ENCODE peak calls at places on chromosome 14, in eight cellular contexts. O is fibroblast of pulmonary artery, M is brain microvascular endothelial cell, W is bronchial epithelial cell, P is cardiac fibroblast, F is mucosa of descending colon, V is psoas muscle, Y is tibial artery. B is an unnamed sample.

GRCh38 chr14:59161571-59162175 is 26.8 kb upstream of the DAAM1 start:
- DNase-seq in W (peak), O (peak), P (peak), M (peak), Y (peak), F (no peak), V (peak), B (peak)

GRCh38 chr14:52265248-52265647 is 2.2 kb upstream of the PTGDR start:
- DNase-seq in W (no peak), Y (no peak), V (no peak), M (no peak), P (no peak), F (no peak), O (no peak), B (no peak)

GRCh38 chr14:100578552-100578951 is 8.7 kb downstream of the BEGAIN start:
- DNase-seq in Y (no peak), M (no peak), O (peak), F (no peak), V (no peak), P (peak), W (peak), B (peak)

GRCh38 chr14:37114039-37114438 is 58.4 kb downstream of the SLC25A21 start:
- DNase-seq in P (peak), F (no peak), Y (no peak), M (no peak), O (no peak), W (peak), V (no peak), B (peak)

GRCh38 chr14:93954516-93954830 is 21.9 kb downstream of the ASB2 start:
- DNase-seq in V (peak), O (no peak), Y (no peak), P (no peak), M (no peak), F (peak), W (no peak), B (no peak)

GRCh38 chr14:28767851-28768548 is 1.4 kb downstream of the FOXG1 start:
- DNase-seq in P (no peak), Y (no peak), M (no peak), V (no peak), O (no peak), F (no peak), W (no peak), B (no peak)

GRCh38 chr14:76236172-76237130 is 84.7 kb downstream of the GPATCH2L start:
- DNase-seq in M (no peak), V (no peak), Y (no peak), W (no peak), P (no peak), O (no peak), F (no peak), B (no peak)

GRCh38 chr14:32009636-32010560 is 67.2 kb upstream of the ARHGAP5 start:
- DNase-seq in F (no peak), W (no peak), M (no peak), O (no peak), V (no peak), P (no peak), Y (no peak), B (no peak)

GRCh38 chr14:76812093-76812421 is 625 bp downstream of the ANGEL1 start:
- DNase-seq in O (no peak), M (no peak), F (no peak), Y (no peak), P (no peak), V (no peak), W (no peak), B (peak)

GRCh38 chr14:21860172-21860571 is 186.6 kb upstream of the OR4E1 start:
- DNase-seq in W (peak), O (peak), Y (no peak), M (peak), P (peak), V (no peak), F (no peak), B (peak)

GRCh38 chr14:55098561-55098898 is 30.5 kb upstream of the LGALS3 start:
- DNase-seq in V (no peak), Y (no peak), P (no peak), F (no peak), W (no peak), M (no peak), O (no peak), B (no peak)

GRCh38 chr14:106564058-106564643 is 1037.8 kb downstream of the TMEM121 start:
- DNase-seq in V (no peak), M (no peak), F (no peak), W (no peak), Y (no peak), O (no peak), P (peak), B (peak)

GRCh38 chr14:78170203-78170602 is at the start of gene NRXN3:
- DNase-seq in F (no peak), W (peak), O (no peak), M (no peak), V (no peak), P (no peak), Y (no peak), B (no peak)

GRCh38 chr14:105173901-105174894 is 5.6 kb upstream of the JAG2 start:
- DNase-seq in Y (no peak), O (no peak), F (peak), M (no peak), P (no peak), W (peak), V (no peak), B (no peak)

GRCh38 chr14:103089386-103090335 is 4.9 kb upstream of the EXOC3L4 start:
- DNase-seq in Y (no peak), W (no peak), M (no peak), F (peak), P (no peak), O (no peak), V (no peak), B (no peak)

GRCh38 chr14:103088921-103089320 is 4.9 kb downstream of the LBHD2 start:
- DNase-seq in W (no peak), V (peak), M (no peak), P (no peak), O (no peak), F (peak), Y (no peak), B (no peak)

GRCh38 chr14:103090481-103091020 is 4.0 kb upstream of the EXOC3L4 start:
- DNase-seq in Y (no peak), P (no peak), F (peak), V (no peak), O (no peak), M (no peak), W (no peak), B (no peak)

GRCh38 chr14:103091883-103092222 is 2.7 kb upstream of the EXOC3L4 start:
- DNase-seq in W (no peak), O (no peak), P (no peak), Y (no peak), M (no peak), V (no peak), F (no peak), B (no peak)

DNA sequence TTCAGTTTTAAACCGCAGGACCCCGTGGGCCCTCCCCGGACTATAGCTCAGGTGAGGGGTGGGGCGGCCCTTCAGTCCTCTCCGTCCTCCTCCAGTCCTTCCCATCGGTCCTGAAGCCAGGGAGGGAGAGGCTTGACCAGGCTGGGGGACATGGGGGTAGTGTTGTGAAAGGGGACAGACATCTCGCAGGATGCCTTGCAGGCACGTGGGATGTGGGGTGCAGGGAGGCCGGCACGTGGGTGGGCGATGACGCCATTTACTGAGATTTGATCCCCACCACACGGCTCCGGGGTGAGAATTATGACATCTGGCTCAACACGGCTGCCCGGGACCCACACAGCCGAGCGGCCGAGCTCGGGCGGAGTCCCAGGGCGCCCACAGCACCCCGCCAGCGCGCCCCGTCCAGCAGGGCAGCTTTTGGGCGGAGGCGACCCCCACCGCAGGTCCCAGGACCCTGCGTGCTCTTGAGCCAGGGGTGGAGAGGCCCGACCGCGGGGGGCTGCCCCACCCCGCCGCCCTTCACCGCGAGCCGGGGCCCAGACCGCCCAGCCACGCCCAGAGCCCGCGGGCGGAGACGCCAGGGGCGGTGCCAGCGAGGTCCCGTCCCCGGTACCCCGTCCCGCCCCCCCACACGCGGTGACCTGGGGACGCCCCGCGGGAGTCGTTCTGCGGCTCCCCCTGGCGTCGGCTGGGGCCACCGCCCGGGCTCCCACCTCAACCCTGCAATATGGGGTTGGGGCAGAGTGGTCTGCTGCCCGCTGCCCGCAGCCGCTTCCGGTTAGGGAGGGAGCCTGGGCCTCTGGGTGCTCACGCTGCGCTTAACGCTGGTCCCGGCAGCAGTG is 3.3 kb upstream of the EXOC3L4 start:
- DNase-seq in Y (no peak), O (peak), P (no peak), V (peak), F (peak), M (no peak), W (no peak), B (no peak)
- TF ChIP-seq CTCF in Y (peak), O (peak), P (peak), V (peak), F (no peak), M (peak), W (peak), B (peak)

GRCh38 chr14:34781242-34781641 is 66.8 kb upstream of the CFL2 start:
- DNase-seq in Y (no peak), W (peak), O (peak), M (peak), F (no peak), P (peak), V (no peak), B (peak)
- TF ChIP-seq CTCF in Y (no peak), W (no peak), O (no peak), M (no peak), F (no peak), P (no peak), V (no peak), B (no peak)

GRCh38 chr14:97580923-97581495 is 783.8 kb downstream of the VRK1 start:
- DNase-seq in M (no peak), P (no peak), W (peak), V (no peak), F (no peak), Y (no peak), O (no peak), B (peak)

GRCh38 chr14:97575677-97576076 is 778.5 kb downstream of the VRK1 start:
- DNase-seq in V (no peak), M (no peak), O (no peak), P (no peak), F (no peak), W (no peak), Y (no peak), B (no peak)

GRCh38 chr14:97584528-97584927 is 787.3 kb downstream of the VRK1 start:
- DNase-seq in O (no peak), W (no peak), P (no peak), V (no peak), F (no peak), M (no peak), Y (no peak), B (peak)

GRCh38 chr14:97578982-97579381 is 781.8 kb downstream of the VRK1 start:
- DNase-seq in W (no peak), P (no peak), Y (no peak), M (no peak), V (no peak), O (no peak), F (no peak), B (no peak)
- TF ChIP-seq CTCF in W (no peak), P (no peak), Y (no peak), M (no peak), V (no peak), O (no peak), F (no peak), B (no peak)

GRCh38 chr14:74508292-74508731 is 14.7 kb downstream of the ISCA2 start:
- DNase-seq in M (no peak), F (no peak), Y (no peak), V (no peak), W (no peak), O (peak), P (no peak), B (no peak)
- TF ChIP-seq CTCF in M (peak), F (no peak), Y (no peak), V (no peak), W (peak), O (peak), P (peak), B (peak)

GRCh38 chr14:63993992-63994391 is 141.2 kb downstream of the SYNE2 start:
- DNase-seq in F (no peak), O (peak), Y (no peak), V (no peak), P (peak), W (peak), M (peak), B (peak)
- TF ChIP-seq CTCF in F (no peak), O (peak), Y (no peak), V (peak), P (peak), W (peak), M (peak), B (peak)

GRCh38 chr14:67166450-67166853 is 22.8 kb upstream of the GARIN2 start:
- DNase-seq in M (peak), P (peak), W (peak), Y (no peak), V (no peak), F (no peak), O (peak), B (peak)
- TF ChIP-seq CTCF in M (peak), P (peak), W (peak), Y (peak), V (peak), F (peak), O (peak), B (peak)

DNA sequence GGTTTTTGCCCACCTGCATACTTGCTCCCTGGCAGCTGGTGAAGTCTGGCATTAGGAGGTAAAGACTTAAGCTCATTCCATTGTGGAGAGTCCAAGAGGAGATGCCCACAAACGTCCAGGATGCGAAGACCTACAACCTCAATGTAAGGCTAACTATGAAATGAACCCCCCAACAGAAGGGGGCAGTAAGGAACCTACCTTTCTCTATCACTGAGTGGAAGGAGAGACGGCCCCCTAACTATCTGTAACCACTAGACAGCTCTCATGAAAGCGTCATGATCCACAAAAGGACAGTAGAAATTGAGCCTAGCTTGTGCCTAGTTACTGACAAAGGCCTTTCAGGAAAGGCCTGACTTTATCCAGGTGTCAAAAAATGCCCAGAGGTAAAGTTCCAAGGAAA is 55.3 kb downstream of the ZFYVE21 start:
- DNase-seq in P (no peak), Y (no peak), W (no peak), M (no peak), V (no peak), O (no peak), F (no peak), B (no peak)
- TF ChIP-seq CTCF in P (no peak), Y (no peak), W (no peak), M (no peak), V (no peak), O (no peak), F (no peak), B (no peak)

GRCh38 chr14:63727736-63728728 is at the start of gene SGPP1:
- DNase-seq in M (peak), W (peak), P (peak), V (peak), O (peak), Y (peak), F (peak), B (peak)
- TF ChIP-seq CTCF in M (peak), W (peak), P (peak), V (peak), O (peak), Y (peak), F (no peak), B (peak)

GRCh38 chr14:79543348-79543747 is 668.0 kb downstream of the DIO2 start:
- DNase-seq in F (no peak), Y (no peak), W (no peak), V (no peak), M (no peak), P (no peak), O (no peak), B (no peak)

GRCh38 chr14:79542121-79542520 is 669.2 kb downstream of the DIO2 start:
- DNase-seq in V (no peak), M (peak), O (peak), W (no peak), F (no peak), Y (no peak), P (peak), B (no peak)

GRCh38 chr14:79540394-79540793 is 670.9 kb downstream of the DIO2 start:
- DNase-seq in O (no peak), F (no peak), W (peak), M (no peak), Y (no peak), P (no peak), V (no peak), B (no peak)

GRCh38 chr14:79544671-79545070 is 666.6 kb downstream of the DIO2 start:
- DNase-seq in Y (no peak), M (peak), V (no peak), F (no peak), W (no peak), O (peak), P (peak), B (no peak)

GRCh38 chr14:79543966-79544365 is 667.3 kb downstream of the DIO2 start:
- DNase-seq in W (peak), P (peak), O (peak), F (no peak), M (peak), V (no peak), Y (no peak), B (peak)
- TF ChIP-seq CTCF in W (peak), P (peak), O (peak), F (no peak), M (peak), V (no peak), Y (no peak), B (peak)

DNA sequence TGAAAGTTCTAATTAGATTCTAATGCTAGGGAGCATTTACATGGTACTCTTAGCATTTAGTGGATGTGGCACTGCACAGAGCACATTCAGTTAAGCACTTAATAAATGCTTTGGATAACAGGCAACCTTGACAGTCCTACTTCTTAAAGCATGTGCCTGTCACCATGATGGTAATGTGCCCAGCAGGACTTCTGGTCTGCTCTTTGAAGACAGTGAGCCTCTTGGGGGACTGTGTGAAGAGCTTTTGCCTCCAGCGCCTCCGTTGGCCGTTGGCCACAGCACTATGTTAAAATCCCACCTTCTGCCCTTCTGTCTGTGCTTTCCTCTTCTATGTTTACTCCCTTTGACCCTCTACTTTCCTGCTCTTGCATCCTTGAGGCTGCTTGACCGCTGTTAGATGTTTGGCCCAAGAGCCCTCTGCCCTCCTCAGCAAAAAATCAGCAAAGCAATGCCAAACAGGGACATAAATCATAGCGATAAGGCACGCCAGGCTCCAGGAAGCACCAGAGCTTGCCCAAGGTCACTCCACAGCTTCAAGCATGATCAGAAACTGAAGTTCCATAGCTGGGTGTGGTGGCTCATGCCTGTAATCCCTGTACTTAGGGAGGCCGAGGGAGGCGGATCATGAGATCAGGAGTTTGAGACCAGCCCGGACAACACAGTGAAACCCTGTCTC is 8.3 kb downstream of the CDKL1 start:
- DNase-seq in O (no peak), M (no peak), W (no peak), P (no peak), Y (no peak), V (no peak), F (peak), B (no peak)
- TF ChIP-seq CTCF in O (no peak), M (no peak), W (no peak), P (no peak), Y (no peak), V (no peak), F (no peak), B (no peak)

B was measured in MCF 10A.